ENCODE peak calls at places on chromosomes 12 and 14, in four cellular contexts. C is GM12878, R is K562, A is GM12891. E is an unnamed sample.

GRCh38 chr14:85131523-85131922 is 398.4 kb upstream of the FLRT2 start:
- DNase-seq in C (no peak), R (no peak), A (no peak), E (no peak)

GRCh38 chr14:61475316-61475715 is 153.9 kb downstream of the PRKCH start:
- DNase-seq in C (no peak), R (peak; percentile 38), A (no peak), E (peak; percentile 58)

GRCh38 chr12:29782285-29782820 is 1.4 kb downstream of the TMTC1 start:
- DNase-seq in C (no peak), R (no peak), A (no peak), E (peak; percentile 41)

GRCh38 chr14:105914738-105915385 is 388.5 kb downstream of the TMEM121 start:
- DNase-seq in C (no peak), R (no peak), A (no peak), E (no peak)

GRCh38 chr14:76227450-76228050 is 75.8 kb downstream of the GPATCH2L start:
- DNase-seq in C (no peak), R (no peak), A (no peak), E (peak; percentile 32)

GRCh38 chr14:85058170-85058569 is 471.8 kb upstream of the FLRT2 start:
- DNase-seq in C (no peak), R (no peak), A (no peak), E (no peak)

GRCh38 chr12:110619534-110619953 is 5.6 kb downstream of the TCTN1 start:
- DNase-seq in C (peak; percentile 80), R (no peak), A (no peak), E (no peak)

GRCh38 chr12:22628228-22628627 is 3.3 kb downstream of the ETNK1 start:
- DNase-seq in C (no peak), R (no peak), A (no peak), E (no peak)

GRCh38 chr14:22887260-22887989 is 4.4 kb downstream of the REM2 start:
- DNase-seq in C (peak; percentile 80), R (peak; percentile 71), A (no peak), E (no peak)

GRCh38 chr12:116606397-116606796 is 47.2 kb downstream of the MAP1LC3B2 start:
- DNase-seq in C (no peak), R (no peak), A (no peak), E (no peak)

GRCh38 chr12:113133036-113133435 is 2.5 kb downstream of the RASAL1 start:
- DNase-seq in C (no peak), R (no peak), A (no peak), E (no peak)

GRCh38 chr12:71475280-71475679 is 35.7 kb downstream of the LGR5 start:
- DNase-seq in C (no peak), R (no peak), A (no peak), E (no peak)

GRCh38 chr14:33642080-33642479 is 308.8 kb downstream of the EGLN3 start:
- DNase-seq in C (no peak), R (no peak), A (no peak), E (no peak)

GRCh38 chr12:32115404-32116104 is 8.9 kb downstream of the BICD1 start:
- DNase-seq in C (no peak), R (no peak), A (no peak), E (peak; percentile 39)

GRCh38 chr12:4985820-4986219 is 57.9 kb upstream of the KCNA5 start:
- DNase-seq in C (peak; percentile 33), R (no peak), A (no peak), E (no peak)

GRCh38 chr12:27505771-27506170 is 18.2 kb upstream of the PPFIBP1 start:
- DNase-seq in C (no peak), R (no peak), A (no peak), E (no peak)

GRCh38 chr12:104736307-104736706 is 221.8 kb downstream of the SLC41A2 start:
- DNase-seq in C (no peak), R (no peak), A (no peak), E (no peak)

GRCh38 chr12:50617657-50618056 is 112.9 kb downstream of the DIP2B start:
- DNase-seq in C (no peak), R (no peak), A (no peak), E (no peak)

GRCh38 chr14:50103558-50103957 is 12.8 kb downstream of the VCPKMT start:
- DNase-seq in C (no peak), R (no peak), A (no peak), E (no peak)

GRCh38 chr12:50764116-50764860 is 387 bp downstream of the ATF1 start:
- DNase-seq in C (no peak), R (peak; percentile 85), A (peak; percentile 82), E (peak; percentile 63)

GRCh38 chr14:24426912-24427536 is 2.4 kb downstream of the CBLN3 start:
- DNase-seq in C (no peak), R (no peak), A (no peak), E (no peak)

GRCh38 chr12:89038831-89039509 is 313.3 kb downstream of the DUSP6 start:
- DNase-seq in C (no peak), R (no peak), A (no peak), E (no peak)

GRCh38 chr14:68522510-68523325 is 270.1 kb downstream of the ZFP36L1 start:
- DNase-seq in C (no peak), R (no peak), A (no peak), E (no peak)

GRCh38 chr14:85106491-85106890 is 423.5 kb upstream of the FLRT2 start:
- DNase-seq in C (no peak), R (no peak), A (no peak), E (no peak)

GRCh38 chr12:30517320-30517719 is 178.3 kb downstream of the IPO8 start:
- DNase-seq in C (no peak), R (no peak), A (no peak), E (no peak)

GRCh38 chr14:100765991-100766390 is 39.3 kb downstream of the DLK1 start:
- DNase-seq in C (no peak), R (no peak), A (no peak), E (no peak)

GRCh38 chr14:79281244-79282199 is 929.8 kb downstream of the DIO2 start:
- DNase-seq in C (no peak), R (no peak), A (no peak), E (no peak)

DNA sequence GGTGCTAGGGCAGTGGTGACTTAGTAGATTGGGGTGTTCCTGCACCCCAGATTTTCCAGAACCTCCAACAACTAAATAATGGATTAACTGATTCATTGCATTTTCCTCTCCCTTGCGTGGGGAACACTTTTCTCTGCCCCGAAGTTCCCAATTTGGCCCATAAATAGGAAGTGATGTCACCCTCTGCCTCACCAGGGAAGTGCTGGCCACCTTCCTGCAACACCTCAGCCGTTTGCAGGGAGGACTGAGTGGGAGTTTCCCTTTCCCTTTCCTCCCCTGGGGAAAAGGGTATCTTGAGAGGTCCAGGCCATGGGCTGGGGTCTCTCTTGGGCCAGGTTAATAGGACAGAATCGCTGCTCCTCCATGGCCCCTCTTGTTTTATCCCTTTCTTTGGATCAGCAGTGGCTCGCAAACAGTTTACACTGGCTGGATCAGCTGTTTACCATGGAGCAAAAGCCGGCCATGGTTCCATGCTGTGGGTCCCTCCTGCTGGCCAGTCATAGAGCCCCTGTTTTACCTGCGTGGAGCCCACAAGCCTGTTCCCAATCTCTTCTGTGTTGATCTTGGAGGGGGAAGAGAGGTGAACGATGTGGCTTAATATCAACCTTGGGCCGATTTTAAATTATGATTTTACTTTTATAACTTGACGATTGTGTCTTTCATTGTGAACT is 91.6 kb upstream of the VRK1 start:
- DNase-seq in C (no peak), R (no peak), A (no peak), E (no peak)
- TF ChIP-seq SPI1 in C (no peak), R (no peak), A (no peak), E (peak; percentile 72)

GRCh38 chr12:56834886-56835285 is 71.8 kb downstream of the HSD17B6 start:
- DNase-seq in C (no peak), R (no peak), A (no peak), E (no peak)

GRCh38 chr12:56836800-56837663 is 73.9 kb downstream of the HSD17B6 start:
- DNase-seq in C (no peak), R (no peak), A (no peak), E (no peak)

GRCh38 chr12:56833780-56834179 is 70.7 kb downstream of the HSD17B6 start:
- DNase-seq in C (no peak), R (no peak), A (no peak), E (no peak)

GRCh38 chr12:56838602-56839488 is 75.7 kb downstream of the HSD17B6 start:
- DNase-seq in C (no peak), R (no peak), A (no peak), E (no peak)

DNA sequence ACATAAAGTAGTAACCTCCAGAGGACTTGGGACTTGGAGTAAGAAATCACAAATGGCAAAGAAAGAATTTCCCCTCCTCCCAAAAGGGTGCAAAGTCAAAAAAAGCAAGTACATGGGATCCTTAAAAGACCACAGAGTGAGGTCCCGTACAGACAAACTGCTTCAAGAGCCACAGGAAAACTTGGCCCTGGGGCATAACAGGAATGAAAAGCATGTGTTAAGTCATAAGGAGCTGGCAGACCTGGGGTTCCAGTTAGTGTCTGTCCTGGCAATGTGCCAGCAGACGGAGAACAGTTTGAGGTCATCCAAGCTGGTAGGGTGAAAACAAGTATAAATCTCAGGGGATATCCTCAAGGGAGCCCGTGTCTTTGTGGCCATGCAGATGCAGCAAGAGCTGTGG is 73.2 kb downstream of the HSD17B6 start:
- DNase-seq in C (no peak), R (no peak), A (no peak), E (no peak)
- TF ChIP-seq SPI1 in C (no peak), R (no peak), A (no peak), E (no peak)

GRCh38 chr14:94571950-94572349 is 9.3 kb upstream of the SERPINA5 start:
- DNase-seq in C (no peak), R (no peak), A (no peak), E (no peak)
- TF ChIP-seq SPI1 in C (no peak), R (no peak), A (no peak), E (no peak)

GRCh38 chr12:9337656-9338055 is 129.5 kb upstream of the PZP start:
- DNase-seq in C (no peak), R (no peak), A (no peak), E (no peak)

GRCh38 chr12:9344540-9344939 is 136.3 kb upstream of the PZP start:
- DNase-seq in C (no peak), R (no peak), A (no peak), E (no peak)

GRCh38 chr12:9341260-9341585 is 133.0 kb upstream of the PZP start:
- DNase-seq in C (no peak), R (no peak), A (no peak), E (no peak)

GRCh38 chr12:9342614-9343353 is 134.6 kb upstream of the PZP start:
- DNase-seq in C (no peak), R (no peak), A (no peak), E (no peak)

DNA sequence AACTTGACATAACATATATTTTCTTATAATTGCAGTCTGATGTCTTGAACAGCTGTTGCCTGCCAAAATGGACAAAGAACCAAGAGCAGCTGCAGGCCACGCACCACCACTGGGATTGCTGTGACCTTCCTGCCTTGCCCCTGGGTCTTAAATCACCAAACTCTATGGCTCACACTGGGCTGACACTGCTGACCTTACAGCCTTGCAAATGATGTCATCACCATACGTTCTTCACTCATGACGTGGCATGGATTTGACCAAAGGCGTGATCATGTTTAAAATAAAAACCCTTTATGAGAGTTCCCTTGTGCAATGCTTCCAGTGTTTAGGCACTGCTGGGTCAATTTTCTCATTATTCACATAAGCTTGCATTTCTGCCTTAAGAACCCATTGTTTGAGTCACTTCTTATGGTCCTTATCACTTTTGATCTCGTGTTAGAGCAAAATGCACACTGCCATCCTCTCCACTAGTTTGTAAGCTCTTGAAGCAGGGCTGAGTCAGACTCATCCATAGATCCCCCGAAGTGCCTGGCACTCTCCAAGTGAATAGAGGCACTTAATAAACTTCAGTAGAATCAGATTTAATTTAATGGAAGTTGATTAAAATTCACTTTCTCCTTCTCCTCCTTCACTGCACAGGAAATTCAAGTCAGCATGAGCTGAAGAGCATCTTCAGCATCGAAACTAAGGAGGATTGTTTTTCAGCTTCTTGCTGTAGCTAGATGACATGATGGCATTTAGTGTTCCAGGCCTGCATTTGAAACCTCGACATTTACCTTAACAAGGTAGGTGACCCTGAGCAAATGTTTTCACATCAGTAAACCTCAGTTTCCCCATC is 132.4 kb upstream of the PZP start:
- DNase-seq in C (no peak), R (no peak), A (no peak), E (no peak)
- TF ChIP-seq SPI1 in C (no peak), R (no peak), A (no peak), E (no peak)

E was measured in HL-60.